ENCODE peak calls at places on chromosomes 13 and 19, in six cellular contexts. L is mammary epithelial cell; D is K562; S is effector memory CD4-positive, alpha-beta T cell; O is body of pancreas; H is fibroblast of lung. X is an unnamed sample.

GRCh38 chr19:40510526-40511115 is 43.8 kb downstream of the SPTBN4 start:
- DNase-seq in L (no peak), D (no peak), S (no peak), O (no peak), H (peak; percentile 51), X (peak; percentile 6)

GRCh38 chr19:28532765-28533341 is 680.1 kb downstream of the UQCRFS1 start:
- DNase-seq in L (no peak), D (no peak), S (no peak), O (no peak), H (no peak), X (no peak)

GRCh38 chr13:112688560-112689497 is 1.0 kb upstream of the ATP11A start:
- DNase-seq in L (no peak), D (peak; percentile 47), S (no peak), O (no peak), H (no peak), X (no peak)

GRCh38 chr19:51726049-51726448 is 2.3 kb upstream of the HAS1 start:
- DNase-seq in L (peak; percentile 100), D (peak; percentile 74), S (no peak), O (no peak), H (peak; percentile 77), X (no peak)

GRCh38 chr13:27794921-27795717 is 2.8 kb downstream of the GSX1 start:
- DNase-seq in L (no peak), D (no peak), S (no peak), O (no peak), H (no peak), X (no peak)

GRCh38 chr19:13396256-13397080 is 109.8 kb downstream of the CACNA1A start:
- DNase-seq in L (peak; percentile 61), D (peak; percentile 81), S (no peak), O (peak; percentile 22), H (peak; percentile 63), X (peak; percentile 21)

GRCh38 chr19:50569938-50570540 is 1.8 kb upstream of the LRRC4B start:
- DNase-seq in L (no peak), D (no peak), S (no peak), O (no peak), H (no peak), X (no peak)

GRCh38 chr13:25846227-25846984 is 205.4 kb downstream of the SHISA2 start:
- DNase-seq in L (peak; percentile 46), D (no peak), S (no peak), O (no peak), H (peak; percentile 26), X (no peak)

GRCh38 chr19:18726417-18726767 is 42.9 kb downstream of the CRTC1 start:
- DNase-seq in L (no peak), D (no peak), S (no peak), O (no peak), H (no peak), X (no peak)

GRCh38 chr13:27622881-27623280 is 1.2 kb downstream of the POLR1D start:
- DNase-seq in L (no peak), D (peak; percentile 23), S (no peak), O (no peak), H (no peak), X (no peak)

GRCh38 chr19:14476663-14477401 is 1.7 kb upstream of the PTGER1 start:
- DNase-seq in L (peak; percentile 71), D (peak; percentile 67), S (peak; percentile 37), O (no peak), H (peak; percentile 72), X (no peak)

GRCh38 chr13:24997367-24997967 is 98.5 kb upstream of the PABPC3 start:
- DNase-seq in L (no peak), D (peak; percentile 48), S (no peak), O (no peak), H (peak; percentile 14), X (no peak)

GRCh38 chr19:42032428-42032827 is 37.6 kb downstream of the GRIK5 start:
- DNase-seq in L (no peak), D (no peak), S (no peak), O (no peak), H (no peak), X (no peak)

GRCh38 chr13:82330499-82330898 is 1551.8 kb downstream of the SLITRK1 start:
- DNase-seq in L (peak; percentile 15), D (peak; percentile 16), S (no peak), O (no peak), H (no peak), X (no peak)

GRCh38 chr19:7921955-7922840 is 2.1 kb downstream of the SNAPC2 start:
- DNase-seq in L (no peak), D (no peak), S (no peak), O (no peak), H (no peak), X (no peak)

GRCh38 chr13:106446011-106446410 is 89.5 kb downstream of the EFNB2 start:
- DNase-seq in L (peak; percentile 30), D (no peak), S (no peak), O (no peak), H (peak; percentile 84), X (no peak)

GRCh38 chr19:13010038-13010991 is 15.0 kb downstream of the NFIX start:
- DNase-seq in L (no peak), D (no peak), S (no peak), O (no peak), H (no peak), X (no peak)

GRCh38 chr19:8569066-8569761 is 8.0 kb downstream of the MYO1F start:
- DNase-seq in L (peak; percentile 84), D (peak; percentile 83), S (peak; percentile 68), O (no peak), H (peak; percentile 96), X (peak; percentile 79)

GRCh38 chr13:40874138-40874776 is 84.8 kb downstream of the SLC25A15 start:
- DNase-seq in L (peak; percentile 17), D (peak; percentile 6), S (no peak), O (no peak), H (no peak), X (no peak)

GRCh38 chr13:49679244-49679643 is 12.0 kb downstream of the EBPL start:
- DNase-seq in L (no peak), D (peak; percentile 8), S (no peak), O (no peak), H (peak; percentile 20), X (no peak)

GRCh38 chr13:73090116-73090811 is 31.5 kb downstream of the KLF5 start:
- DNase-seq in L (peak; percentile 91), D (peak; percentile 45), S (no peak), O (no peak), H (peak; percentile 95), X (peak; percentile 46)

GRCh38 chr13:21435710-21436151 is 23.4 kb downstream of the ZDHHC20 start:
- DNase-seq in L (peak; percentile 91), D (peak; percentile 79), S (peak; percentile 4), O (peak; percentile 45), H (peak; percentile 92), X (peak; percentile 51)

GRCh38 chr19:8208119-8208709 is 956 bp upstream of the CERS4 start:
- DNase-seq in L (no peak), D (no peak), S (no peak), O (no peak), H (no peak), X (no peak)

GRCh38 chr19:3073159-3073563 is 10.9 kb upstream of the TLE5 start:
- DNase-seq in L (peak; percentile 35), D (peak; percentile 91), S (no peak), O (no peak), H (peak; percentile 51), X (no peak)

GRCh38 chr19:55353803-55354697 is 469 bp downstream of the COX6B2 start:
- DNase-seq in L (peak; percentile 60), D (peak; percentile 82), S (peak; percentile 51), O (peak; percentile 67), H (peak; percentile 53), X (no peak)

DNA sequence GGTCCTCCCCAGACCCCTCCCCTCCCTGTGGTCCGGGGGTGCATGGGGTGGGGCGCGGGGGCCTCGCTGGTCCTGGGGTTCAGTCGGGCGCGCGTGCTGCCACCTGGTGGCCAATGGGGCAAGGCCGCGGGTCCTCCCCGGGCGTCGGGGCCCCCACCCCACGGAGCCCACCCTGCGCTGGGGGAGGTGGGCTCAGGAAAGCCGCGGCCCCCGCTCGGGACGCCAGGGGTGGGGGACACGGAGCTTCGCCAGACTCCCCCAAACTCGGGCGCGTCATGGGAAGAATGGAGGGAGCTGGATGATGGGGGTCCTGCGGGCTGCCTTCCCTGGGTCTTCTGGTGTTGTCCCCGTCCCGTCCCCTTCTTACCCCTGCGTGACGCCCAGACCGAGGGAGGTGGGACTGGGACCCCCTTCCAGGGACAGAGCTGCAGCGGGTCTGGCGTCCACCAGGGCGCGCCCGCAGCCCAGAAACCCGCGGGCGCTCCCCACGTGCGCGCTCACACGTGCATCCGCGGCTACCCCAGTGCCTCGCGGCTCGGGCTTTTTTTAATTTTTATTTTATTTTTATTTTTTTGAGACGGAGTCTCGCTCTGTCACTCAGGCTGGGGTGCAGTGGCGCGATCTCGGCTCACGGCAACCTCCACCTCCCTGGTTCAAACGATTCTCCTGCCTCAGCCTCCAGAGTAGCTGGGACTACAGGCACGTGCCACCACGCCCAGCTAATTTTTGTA is 19.8 kb upstream of the TCF3 start:
- DNase-seq in L (no peak), D (peak; percentile 81), S (peak; percentile 20), O (peak; percentile 43), H (peak; percentile 23), X (no peak)
- H3K27me3 ChIP-seq in L (peaks cover 8% of the 10 kb centered on the region), D (no peaks in the 10 kb centered on the region), S (peaks cover 65% of the 10 kb centered on the region), O (peaks cover 23% of the 10 kb centered on the region), H (peaks cover 20% of the 10 kb centered on the region), X (peaks cover 24% of the 10 kb centered on the region)

GRCh38 chr19:38385057-38385803 is 2.6 kb downstream of the GGN start:
- DNase-seq in L (no peak), D (no peak), S (no peak), O (no peak), H (no peak), X (no peak)
- H3K36me3 ChIP-seq in L (peaks cover 17% of the 10 kb centered on the region), D (peaks cover 60% of the 10 kb centered on the region), S (peaks cover 38% of the 10 kb centered on the region), O (peaks cover 12% of the 10 kb centered on the region), H (peaks cover 13% of the 10 kb centered on the region), X (peaks cover 39% of the 10 kb centered on the region)

GRCh38 chr13:48252176-48252575 is 19.2 kb downstream of the ITM2B start:
- DNase-seq in L (no peak), D (no peak), S (no peak), O (no peak), H (no peak), X (no peak)
- H3K27me3 ChIP-seq in L (no peaks in the 10 kb centered on the region), D (no peaks in the 10 kb centered on the region), S (no peaks in the 10 kb centered on the region), O (no peaks in the 10 kb centered on the region), H (no peaks in the 10 kb centered on the region), X (no peaks in the 10 kb centered on the region)

GRCh38 chr19:5245631-5246553 is 94.7 kb downstream of the PTPRS start:
- DNase-seq in L (no peak), D (no peak), S (no peak), O (no peak), H (no peak), X (no peak)

GRCh38 chr19:5246554-5247155 is 94.0 kb downstream of the PTPRS start:
- DNase-seq in L (no peak), D (no peak), S (no peak), O (no peak), H (peak; percentile 27), X (no peak)

GRCh38 chr19:5243878-5244277 is 96.7 kb downstream of the PTPRS start:
- DNase-seq in L (no peak), D (no peak), S (no peak), O (no peak), H (no peak), X (no peak)

GRCh38 chr19:5247957-5248705 is 92.5 kb downstream of the PTPRS start:
- DNase-seq in L (no peak), D (no peak), S (no peak), O (no peak), H (no peak), X (no peak)

DNA sequence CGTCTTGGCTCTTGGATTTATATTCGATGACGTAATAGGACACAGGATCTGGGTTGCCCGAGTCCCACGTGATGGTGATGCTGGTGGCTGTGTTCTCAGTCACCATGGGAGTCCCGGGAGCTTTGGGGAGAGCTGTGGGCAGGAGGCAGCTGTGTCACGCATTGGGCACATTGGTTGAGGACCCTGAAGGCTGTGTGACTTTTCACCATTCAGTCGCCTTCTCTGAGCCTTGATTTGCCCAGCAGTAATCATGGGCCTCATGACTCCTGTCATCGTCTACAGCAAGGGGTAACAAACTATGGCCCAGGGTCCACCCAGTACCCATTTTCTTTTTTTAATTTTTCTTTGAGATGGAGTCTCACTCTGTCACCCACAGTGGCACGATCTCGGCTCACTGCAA is 96.3 kb downstream of the PTPRS start:
- DNase-seq in L (no peak), D (no peak), S (no peak), O (no peak), H (no peak), X (no peak)
- H3K36me3 ChIP-seq in L (no peaks in the 10 kb centered on the region), D (no peaks in the 10 kb centered on the region), S (no peaks in the 10 kb centered on the region), O (peaks cover 7% of the 10 kb centered on the region), H (peaks cover 10% of the 10 kb centered on the region), X (peaks cover 23% of the 10 kb centered on the region)

X was measured in BJ.